ENCODE peak calls at places on chromosomes 13 and 19, in ten cellular contexts. M is heart right ventricle, Z is fibroblast of lung, B is neural progenitor cell, N is sigmoid colon, J is cardiac fibroblast, L is AG04450, C is left lung, S is mucosa of descending colon, Y is astrocyte of the spinal cord. P is an unnamed sample.

GRCh38 chr19:31356587-31357314 is 7.5 kb upstream of the TSHZ3 start:
- DNase-seq in C (peak; percentile 55), L (no peak), J (no peak), B (peak; percentile 75), Z (no peak), S (peak; percentile 52), Y (no peak), M (peak; percentile 51), N (no peak), P (no peak)

GRCh38 chr13:30751183-30751933 is 16.0 kb downstream of the ALOX5AP start:
- DNase-seq in C (no peak), J (no peak), M (no peak), S (no peak), B (no peak), Y (peak; percentile 29), N (no peak), Z (no peak), L (no peak), P (no peak)

GRCh38 chr19:46068345-46069258 is 27.8 kb upstream of the IGFL4 start:
- DNase-seq in Z (peak; percentile 84), S (peak; percentile 19), J (peak; percentile 86), B (no peak), Y (peak; percentile 94), M (no peak), L (peak; percentile 47), C (no peak), N (no peak), P (no peak)

GRCh38 chr19:45499196-45500180 is 1.2 kb downstream of the PPM1N start:
- DNase-seq in C (no peak), J (peak; percentile 53), M (peak; percentile 45), Z (no peak), N (no peak), L (no peak), Y (no peak), S (peak; percentile 73), B (peak; percentile 86), P (peak; percentile 72)

GRCh38 chr19:6023085-6023682 is 45.2 kb upstream of the RANBP3 start:
- DNase-seq in Z (peak; percentile 33), S (no peak), J (peak; percentile 58), C (peak; percentile 30), B (no peak), L (no peak), Y (peak; percentile 36), N (peak; percentile 61), M (no peak), P (no peak)

GRCh38 chr13:66635526-66635925 is 594.6 kb downstream of the PCDH9 start:
- DNase-seq in S (no peak), C (no peak), L (peak; percentile 68), Y (peak; percentile 90), B (no peak), J (peak; percentile 82), N (no peak), M (no peak), Z (peak; percentile 75), P (no peak)

GRCh38 chr13:60018536-60018935 is 145.2 kb downstream of the DIAPH3 start:
- DNase-seq in C (no peak), J (no peak), Y (no peak), Z (peak; percentile 42), L (no peak), M (no peak), B (no peak), N (no peak), S (no peak), P (no peak)

GRCh38 chr19:49987159-49987698 is 26.3 kb upstream of the SIGLEC11 start:
- DNase-seq in N (peak; percentile 74), B (peak; percentile 99), S (peak; percentile 97), J (peak; percentile 93), Z (peak; percentile 92), M (peak; percentile 78), L (peak; percentile 74), C (peak; percentile 91), Y (peak; percentile 90), P (peak; percentile 84)

GRCh38 chr13:63305641-63306133 is 1890.0 kb upstream of the PCDH20 start:
- DNase-seq in N (no peak), Y (no peak), B (no peak), J (no peak), S (no peak), C (no peak), Z (no peak), L (no peak), M (no peak), P (no peak)

GRCh38 chr19:15717781-15718180 is 10.0 kb upstream of the OR10H2 start:
- DNase-seq in S (no peak), L (no peak), J (no peak), N (no peak), B (no peak), Z (no peak), Y (no peak), M (no peak), C (no peak), P (no peak)

GRCh38 chr13:79393564-79394249 is 12.3 kb downstream of the RBM26 start:
- DNase-seq in N (no peak), S (peak; percentile 29), Z (no peak), L (no peak), Y (no peak), J (no peak), M (no peak), B (no peak), C (peak; percentile 38), P (no peak)

GRCh38 chr13:41955605-41956004 is 5.3 kb downstream of the VWA8 start:
- DNase-seq in M (no peak), C (no peak), Y (no peak), Z (no peak), B (no peak), J (no peak), S (no peak), N (no peak), L (no peak), P (peak; percentile 68)

GRCh38 chr19:38841787-38842438 is 7.9 kb downstream of the HNRNPL start:
- DNase-seq in N (no peak), S (no peak), C (no peak), Z (no peak), Y (no peak), B (no peak), J (no peak), L (no peak), M (no peak), P (no peak)

GRCh38 chr13:93690139-93690538 is 463.5 kb downstream of the GPC6 start:
- DNase-seq in M (no peak), C (no peak), J (peak; percentile 42), Y (peak; percentile 39), L (no peak), Z (peak; percentile 57), N (no peak), B (peak; percentile 70), S (peak; percentile 4), P (no peak)

GRCh38 chr13:42170029-42170428 is 101.9 kb upstream of the AKAP11 start:
- DNase-seq in B (peak; percentile 70), J (no peak), M (no peak), L (no peak), S (no peak), Z (no peak), N (no peak), Y (no peak), C (no peak), P (no peak)

DNA sequence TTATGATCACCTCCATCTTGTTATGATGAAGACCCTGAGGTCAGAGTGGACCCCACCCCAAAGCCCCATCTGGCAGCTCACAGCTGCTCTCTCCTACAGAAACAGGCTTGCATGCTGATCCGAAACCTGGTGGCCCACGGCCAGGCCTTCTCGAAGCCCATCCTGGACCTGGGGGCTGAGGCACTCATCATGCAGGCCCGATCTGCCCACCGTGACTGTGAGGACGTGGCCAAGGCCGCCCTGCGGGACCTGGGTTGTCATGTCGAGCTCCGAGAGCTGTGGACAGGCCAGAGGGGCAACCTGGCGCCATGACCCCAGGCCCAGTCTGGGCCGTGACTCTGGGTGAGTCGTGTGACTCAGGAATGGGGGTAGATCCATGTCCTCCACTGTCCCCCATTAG is 6.5 kb upstream of the SLC25A42 start:
- DNase-seq in Z (no peak), C (no peak), B (no peak), Y (no peak), M (no peak), N (no peak), S (no peak), J (no peak), L (no peak), P (no peak)
- TF ChIP-seq CTCF in Z (no peak), C (no peak), B (no peak), Y (no peak), M (no peak), N (no peak), S (no peak), J (no peak), L (no peak), P (no peak)

GRCh38 chr19:12834976-12835757 is 788 bp upstream of the RTBDN start:
- DNase-seq in M (peak; percentile 19), J (peak; percentile 15), N (no peak), C (no peak), Y (no peak), Z (no peak), B (peak; percentile 57), S (peak; percentile 46), L (no peak), P (no peak)
- H3K4me3 ChIP-seq in M (no peak overlapping the region), J (no peak overlapping the region), N (no peak overlapping the region), C (no peak overlapping the region), Y (no peak overlapping the region), Z (no peak overlapping the region), B (no peak overlapping the region), S (no peak overlapping the region), L (no peak overlapping the region), P (no peak overlapping the region)

DNA sequence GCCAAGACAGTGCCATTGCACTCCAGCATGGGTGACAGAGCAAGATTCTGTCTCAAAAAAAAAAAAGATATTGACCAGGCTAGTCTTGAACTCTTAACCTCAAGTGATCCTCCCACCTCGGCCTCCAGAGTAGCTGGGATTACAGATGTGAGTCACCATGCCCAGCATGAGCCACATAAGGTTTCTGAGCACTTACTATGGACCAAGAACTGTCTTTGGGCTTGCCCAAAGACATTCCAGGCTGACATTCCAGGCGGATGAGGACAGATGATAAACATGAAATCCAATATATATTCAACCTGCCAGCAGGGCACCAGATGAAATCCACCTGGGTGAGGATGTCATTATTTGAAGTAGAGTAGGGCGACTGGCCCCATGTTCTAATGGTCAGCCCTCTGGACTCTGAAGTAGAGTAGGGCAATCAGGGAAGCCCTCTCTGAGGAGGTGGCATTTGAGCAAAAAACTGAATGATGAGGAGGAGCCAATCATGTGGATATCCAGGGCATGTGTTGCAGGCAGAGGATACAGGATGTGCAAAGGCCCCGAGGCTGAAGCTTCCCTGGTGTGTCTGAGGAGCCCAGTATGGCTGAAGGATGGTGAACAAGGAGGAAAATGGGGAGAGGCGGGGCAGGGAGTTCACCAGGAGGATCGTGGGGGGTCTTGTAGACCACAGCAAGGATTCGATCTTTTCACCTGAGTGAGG is 4.0 kb downstream of the C19orf38 start:
- DNase-seq in Y (peak; percentile 48), N (no peak), Z (peak; percentile 42), S (no peak), L (peak; percentile 49), C (no peak), J (peak; percentile 56), B (no peak), M (no peak), P (no peak)
- TF ChIP-seq CTCF in Y (no peak), N (no peak), Z (no peak), S (no peak), L (no peak), C (no peak), J (no peak), B (no peak), M (no peak), P (no peak)

DNA sequence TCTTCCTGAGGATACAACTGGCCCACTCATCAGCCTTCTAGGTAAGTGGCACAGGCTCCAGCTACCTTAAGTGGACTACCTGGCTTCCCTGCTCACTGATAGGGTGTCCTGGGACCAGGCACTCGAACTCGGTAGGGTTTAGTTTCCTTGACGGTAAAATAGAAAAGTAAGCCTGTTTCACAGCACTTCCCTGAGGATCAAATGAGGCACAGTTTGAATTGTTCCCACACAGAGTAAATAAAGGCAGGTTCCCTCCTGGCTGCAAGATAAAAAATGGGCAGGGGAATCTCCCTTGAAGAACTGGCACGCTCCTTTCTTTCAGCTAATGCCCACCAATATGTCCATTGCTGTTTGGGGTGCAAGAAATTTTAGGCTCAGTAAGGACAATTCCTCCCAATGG is 1.1 kb upstream of the FAM124A start:
- DNase-seq in Y (no peak), C (no peak), L (no peak), S (no peak), N (no peak), M (no peak), Z (no peak), B (no peak), J (no peak), P (no peak)
- H3K4me3 ChIP-seq in Y (no peak overlapping the region), C (no peak overlapping the region), L (no peak overlapping the region), S (no peak overlapping the region), N (no peak overlapping the region), M (no peak overlapping the region), Z (no peak overlapping the region), B (peak overlapping the region; percentile 78), J (no peak overlapping the region), P (no peak overlapping the region)

P was measured in right lobe of liver.